ENCODE peak calls at places on chromosomes 13 and 19, in seven cellular contexts. T is A549, H is K562, V is IMR-90, Q is HepG2, A is HCT116, O is H1. G is an unnamed sample.

GRCh38 chr19:12567951-12568350 is 16.7 kb upstream of the ZNF564 start:
- DNase-seq in V (peak), A (no peak), H (no peak), Q (no peak), O (no peak), T (no peak), G (no peak)

GRCh38 chr19:33300016-33300981 is 2.0 kb downstream of the CEBPA start:
- DNase-seq in V (no peak), T (no peak), A (no peak), O (no peak), H (no peak), Q (peak), G (no peak)

GRCh38 chr19:50432658-50433057 is at the start of gene MYBPC2:
- DNase-seq in H (peak), Q (no peak), T (no peak), V (no peak), A (no peak), O (no peak), G (no peak)

GRCh38 chr13:93872376-93872775 is 607.1 kb downstream of the DCT start:
- DNase-seq in A (no peak), Q (no peak), V (no peak), O (no peak), H (no peak), T (no peak), G (no peak)

GRCh38 chr19:1237754-1238372 is at the start of gene CBARP:
- DNase-seq in H (peak), A (no peak), Q (no peak), O (no peak), T (no peak), V (no peak), G (no peak)

GRCh38 chr19:35551091-35551810 is 5.8 kb downstream of the TMEM147 start:
- DNase-seq in T (no peak), V (no peak), Q (no peak), A (no peak), H (no peak), O (no peak), G (no peak)

GRCh38 chr19:16360738-16361137 is 36.1 kb downstream of the KLF2 start:
- DNase-seq in Q (no peak), H (no peak), V (no peak), A (no peak), T (no peak), O (no peak), G (no peak)

GRCh38 chr13:25764378-25764777 is 287.4 kb downstream of the SHISA2 start:
- DNase-seq in O (no peak), V (no peak), Q (no peak), H (no peak), T (no peak), A (no peak), G (no peak)

GRCh38 chr13:35139591-35139990 is 197.5 kb downstream of the NBEA start:
- DNase-seq in O (no peak), A (no peak), T (no peak), H (no peak), V (peak), Q (no peak), G (no peak)

GRCh38 chr19:12965017-12965811 is 4.2 kb upstream of the DAND5 start:
- DNase-seq in O (peak), H (peak), V (peak), Q (peak), A (peak), T (peak), G (peak)

GRCh38 chr19:14214580-14214979 is 8.6 kb upstream of the ADGRL1 start:
- DNase-seq in V (no peak), H (no peak), T (no peak), A (no peak), Q (no peak), O (no peak), G (no peak)

GRCh38 chr13:44815507-44816074 is 173.7 kb downstream of the NUFIP1 start:
- DNase-seq in A (peak), O (peak), T (peak), H (no peak), V (peak), Q (peak), G (no peak)

GRCh38 chr13:50512602-50513527 is 330.6 kb downstream of the DLEU7 start:
- DNase-seq in H (peak), T (no peak), A (no peak), O (no peak), V (peak), Q (peak), G (no peak)

GRCh38 chr13:52999093-52999696 is 29.4 kb upstream of the OLFM4 start:
- DNase-seq in Q (no peak), O (no peak), H (no peak), V (no peak), A (no peak), T (no peak), G (no peak)

GRCh38 chr19:18461471-18461870 is 23.5 kb upstream of the ISYNA1 start:
- DNase-seq in Q (no peak), A (no peak), O (no peak), T (no peak), V (no peak), H (no peak), G (no peak)

GRCh38 chr13:37640499-37640898 is 41.9 kb upstream of the POSTN start:
- DNase-seq in Q (no peak), V (peak), A (no peak), H (peak), T (peak), O (no peak), G (no peak)

GRCh38 chr19:1365964-1366695 is 17.6 kb upstream of the NDUFS7 start:
- DNase-seq in H (no peak), A (no peak), T (no peak), V (no peak), Q (no peak), O (no peak), G (no peak)

GRCh38 chr19:44636439-44637389 is 7.0 kb upstream of the PVR start:
- DNase-seq in A (no peak), V (no peak), T (no peak), O (no peak), Q (peak), H (no peak), G (no peak)

GRCh38 chr19:10325732-10326131 is 7.6 kb downstream of the RAVER1 start:
- DNase-seq in V (no peak), H (no peak), O (no peak), A (no peak), Q (no peak), T (no peak), G (no peak)
- TF ChIP-seq CEBPB in V (no peak), H (no peak), O (no peak), A (no peak), Q (no peak), T (no peak), G (no peak)

GRCh38 chr13:60590775-60591174 is 193.8 kb downstream of the TDRD3 start:
- DNase-seq in Q (no peak), A (no peak), H (no peak), V (no peak), T (no peak), O (no peak), G (no peak)

GRCh38 chr13:60591348-60591747 is 194.3 kb downstream of the TDRD3 start:
- DNase-seq in T (no peak), Q (no peak), O (no peak), V (peak), H (no peak), A (no peak), G (no peak)
- TF ChIP-seq CEBPB in T (no peak), Q (no peak), O (no peak), V (no peak), H (no peak), A (no peak), G (no peak)

GRCh38 chr19:48698046-48698445 is 2.3 kb downstream of the FUT2 start:
- DNase-seq in O (no peak), H (peak), V (peak), T (no peak), Q (no peak), A (no peak), G (no peak)
- TF ChIP-seq CEBPB in O (no peak), H (no peak), V (no peak), T (no peak), Q (no peak), A (no peak), G (no peak)

GRCh38 chr19:47699360-47699917 is 13.8 kb upstream of the EHD2 start:
- DNase-seq in H (peak), Q (peak), A (no peak), V (peak), O (no peak), T (peak), G (no peak)
- TF ChIP-seq CEBPB in H (no peak), Q (no peak), A (no peak), V (no peak), O (no peak), T (no peak), G (no peak)

GRCh38 chr19:7676854-7677253 is at the start of gene MCEMP1:
- DNase-seq in A (no peak), V (no peak), H (no peak), O (no peak), Q (no peak), T (no peak), G (no peak)

GRCh38 chr19:7672522-7672921 is 3.7 kb downstream of the RETN start:
- DNase-seq in T (no peak), V (no peak), Q (no peak), O (no peak), A (no peak), H (no peak), G (no peak)

GRCh38 chr19:7670790-7671189 is 1.9 kb downstream of the RETN start:
- DNase-seq in T (no peak), A (no peak), V (no peak), H (no peak), Q (no peak), O (no peak), G (no peak)

GRCh38 chr19:7676376-7676775 is 514 bp upstream of the MCEMP1 start:
- DNase-seq in Q (no peak), O (no peak), V (no peak), H (no peak), T (no peak), A (no peak), G (no peak)

DNA sequence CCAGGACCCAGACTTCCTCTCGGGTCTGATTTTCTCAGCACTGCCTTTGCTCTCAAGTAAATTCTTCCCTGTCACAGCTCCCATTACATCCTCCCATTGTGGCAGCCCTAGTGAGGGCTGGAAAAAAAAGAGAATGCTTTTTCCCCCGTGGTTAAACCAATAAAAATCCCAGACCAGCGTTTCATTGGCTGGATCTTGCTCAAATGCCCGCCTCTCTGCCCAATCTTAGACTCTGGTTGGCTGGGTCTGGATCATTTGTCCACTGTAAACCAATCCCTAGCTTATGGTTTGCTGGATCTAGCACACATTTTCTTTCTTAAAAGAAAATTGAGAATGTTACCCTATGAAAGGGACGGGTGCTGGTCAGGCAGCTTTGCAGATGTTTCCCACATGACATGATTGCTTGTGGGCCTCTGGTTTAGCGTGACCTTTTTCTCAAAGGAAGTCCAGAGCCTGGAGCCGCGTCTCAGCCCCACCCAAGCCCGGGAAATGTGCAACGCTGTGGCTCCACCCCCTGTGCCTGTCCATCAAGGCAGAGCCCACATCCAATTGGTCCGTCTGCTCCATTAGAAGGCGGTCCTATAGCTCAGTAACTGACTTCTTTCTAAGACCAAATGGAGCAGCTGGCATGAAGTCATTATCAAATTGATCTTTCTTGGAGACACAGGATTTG is 2.8 kb upstream of the MCEMP1 start:
- DNase-seq in A (peak), T (peak), O (no peak), Q (peak), V (peak), H (peak), G (no peak)
- TF ChIP-seq CEBPB in A (no peak), T (no peak), O (no peak), Q (no peak), V (no peak), H (peak), G (no peak)

GRCh38 chr13:108087813-108088212 is 127.5 kb downstream of the LIG4 start:
- DNase-seq in T (no peak), Q (no peak), A (no peak), O (no peak), H (no peak), V (no peak), G (no peak)

GRCh38 chr13:108084840-108085239 is 130.5 kb downstream of the LIG4 start:
- DNase-seq in O (no peak), A (no peak), V (no peak), H (no peak), Q (no peak), T (no peak), G (no peak)

GRCh38 chr13:108082481-108082880 is 132.9 kb downstream of the LIG4 start:
- DNase-seq in Q (no peak), V (no peak), T (no peak), A (no peak), H (no peak), O (no peak), G (no peak)

GRCh38 chr13:108083056-108083455 is 132.3 kb downstream of the LIG4 start:
- DNase-seq in A (no peak), O (no peak), H (no peak), Q (no peak), T (no peak), V (no peak), G (no peak)

GRCh38 chr13:108086678-108087077 is 128.7 kb downstream of the LIG4 start:
- DNase-seq in Q (no peak), H (no peak), V (peak), A (no peak), T (no peak), O (no peak), G (no peak)
- TF ChIP-seq CEBPB in Q (no peak), H (no peak), V (no peak), A (no peak), T (no peak), O (no peak), G (no peak)

DNA sequence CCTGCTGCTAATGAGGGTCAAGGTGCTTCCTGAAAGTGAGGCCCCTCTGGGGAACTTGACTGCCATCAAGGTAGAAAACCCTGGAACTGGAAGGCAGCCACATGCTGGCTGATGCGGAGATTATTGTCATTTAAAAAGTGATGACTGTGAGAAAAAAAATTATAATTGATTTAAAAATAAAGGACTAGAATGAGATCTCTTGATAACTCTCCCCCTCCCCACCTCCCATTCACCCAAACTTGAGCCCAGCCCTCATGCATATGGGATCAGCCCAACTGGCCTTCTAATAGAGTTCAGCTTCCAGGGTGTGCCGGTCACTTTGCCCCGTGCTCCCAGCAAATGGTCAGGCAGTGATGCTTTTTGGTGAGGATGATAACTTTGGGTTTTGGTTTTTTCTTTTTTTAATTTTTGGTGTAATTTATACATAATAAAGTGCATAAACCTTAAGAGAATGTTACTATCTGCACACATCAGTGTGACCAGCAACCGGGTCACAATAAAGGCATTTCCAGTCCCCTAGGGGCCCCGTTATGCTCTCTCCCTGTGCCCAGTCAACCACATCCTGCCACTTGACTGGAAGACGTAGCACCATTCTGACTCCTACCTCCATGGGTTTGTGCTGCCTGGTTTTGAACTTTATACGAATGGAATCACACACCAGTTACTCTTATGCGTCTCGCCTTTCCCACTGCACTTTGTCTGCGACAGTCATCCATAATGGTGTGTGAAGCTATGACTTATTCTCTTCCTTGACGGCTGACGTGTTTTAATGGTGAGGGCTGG is 187.9 kb downstream of the USP12 start:
- DNase-seq in V (no peak), H (no peak), A (no peak), T (no peak), O (no peak), Q (no peak), G (no peak)
- TF ChIP-seq CEBPB in V (no peak), H (no peak), A (no peak), T (no peak), O (no peak), Q (no peak), G (no peak)

GRCh38 chr13:73579574-73580274 is 520.9 kb downstream of the KLF5 start:
- DNase-seq in V (no peak), Q (no peak), O (no peak), T (no peak), H (no peak), A (no peak), G (no peak)

GRCh38 chr13:73580868-73581267 is 522.1 kb downstream of the KLF5 start:
- DNase-seq in H (no peak), T (no peak), O (no peak), A (no peak), Q (no peak), V (no peak), G (no peak)

GRCh38 chr13:73572824-73573223 is 514.0 kb downstream of the KLF5 start:
- DNase-seq in H (no peak), T (no peak), V (no peak), O (no peak), Q (no peak), A (no peak), G (no peak)

GRCh38 chr13:73578251-73578875 is 519.6 kb downstream of the KLF5 start:
- DNase-seq in H (no peak), V (peak), T (no peak), O (no peak), Q (no peak), A (no peak), G (no peak)

GRCh38 chr13:73576291-73576690 is 517.5 kb downstream of the KLF5 start:
- DNase-seq in A (no peak), Q (no peak), V (no peak), H (no peak), O (no peak), T (no peak), G (no peak)
- TF ChIP-seq CEBPB in A (no peak), Q (no peak), V (no peak), H (no peak), O (no peak), T (no peak), G (no peak)

G was measured in GM12878.